ENCODE peak calls at places on chromosomes 1 and 21, in eight cellular contexts. One of them, this sample, is unnamed.

GRCh38 chr1:196148367-196148970 is 459.8 kb downstream of the KCNT2 start:
- DNase-seq in K562: peak; percentile 13
- DNase-seq in tibial nerve: no peak
- DNase-seq in cardiac muscle cell: peak; percentile 69
- DNase-seq in uterus: no peak
- DNase-seq in pancreas: no peak
- DNase-seq in psoas muscle: no peak
- DNase-seq in spleen: no peak
- DNase-seq in this sample: peak; percentile 44

GRCh38 chr21:14979264-14979663 is 85.5 kb downstream of the NRIP1 start:
- DNase-seq in K562: no peak
- DNase-seq in tibial nerve: no peak
- DNase-seq in cardiac muscle cell: no peak
- DNase-seq in uterus: no peak
- DNase-seq in pancreas: no peak
- DNase-seq in psoas muscle: no peak
- DNase-seq in spleen: no peak
- DNase-seq in this sample: no peak

GRCh38 chr1:112509005-112509659 is 367 bp downstream of the WNT2B start:
- DNase-seq in K562: no peak
- DNase-seq in tibial nerve: no peak
- DNase-seq in cardiac muscle cell: no peak
- DNase-seq in uterus: no peak
- DNase-seq in pancreas: peak; percentile 63
- DNase-seq in psoas muscle: no peak
- DNase-seq in spleen: peak; percentile 80
- DNase-seq in this sample: no peak

GRCh38 chr1:246417152-246417812 is 89.8 kb downstream of the SMYD3 start:
- DNase-seq in K562: no peak
- DNase-seq in tibial nerve: no peak
- DNase-seq in cardiac muscle cell: peak; percentile 73
- DNase-seq in uterus: no peak
- DNase-seq in pancreas: no peak
- DNase-seq in psoas muscle: no peak
- DNase-seq in spleen: no peak
- DNase-seq in this sample: no peak

GRCh38 chr1:14723401-14723800 is 124.9 kb downstream of the KAZN start:
- DNase-seq in K562: no peak
- DNase-seq in tibial nerve: no peak
- DNase-seq in cardiac muscle cell: no peak
- DNase-seq in uterus: no peak
- DNase-seq in pancreas: no peak
- DNase-seq in psoas muscle: no peak
- DNase-seq in spleen: no peak
- DNase-seq in this sample: no peak

GRCh38 chr1:162213281-162213909 is 143.9 kb downstream of the NOS1AP start:
- DNase-seq in K562: no peak
- DNase-seq in tibial nerve: peak; percentile 31
- DNase-seq in cardiac muscle cell: peak; percentile 88
- DNase-seq in uterus: peak; percentile 47
- DNase-seq in pancreas: peak; percentile 74
- DNase-seq in psoas muscle: peak; percentile 59
- DNase-seq in spleen: no peak
- DNase-seq in this sample: peak; percentile 72

GRCh38 chr1:81702903-81703302 is 97.8 kb upstream of the ADGRL2 start:
- DNase-seq in K562: no peak
- DNase-seq in tibial nerve: no peak
- DNase-seq in cardiac muscle cell: peak; percentile 91
- DNase-seq in uterus: no peak
- DNase-seq in pancreas: no peak
- DNase-seq in psoas muscle: no peak
- DNase-seq in spleen: no peak
- DNase-seq in this sample: peak; percentile 86

GRCh38 chr1:20703124-20703756 is 14.6 kb downstream of the KIF17 start:
- DNase-seq in K562: no peak
- DNase-seq in tibial nerve: no peak
- DNase-seq in cardiac muscle cell: no peak
- DNase-seq in uterus: no peak
- DNase-seq in pancreas: no peak
- DNase-seq in psoas muscle: no peak
- DNase-seq in spleen: no peak
- DNase-seq in this sample: no peak

GRCh38 chr1:241269116-241269515 is 87.9 kb downstream of the RGS7 start:
- DNase-seq in K562: no peak
- DNase-seq in tibial nerve: no peak
- DNase-seq in cardiac muscle cell: no peak
- DNase-seq in uterus: no peak
- DNase-seq in pancreas: peak; percentile 57
- DNase-seq in psoas muscle: no peak
- DNase-seq in spleen: no peak
- DNase-seq in this sample: no peak

GRCh38 chr1:201769966-201770365 is 59.0 kb upstream of the IPO9 start:
- DNase-seq in K562: no peak
- DNase-seq in tibial nerve: no peak
- DNase-seq in cardiac muscle cell: peak; percentile 93
- DNase-seq in uterus: no peak
- DNase-seq in pancreas: no peak
- DNase-seq in psoas muscle: no peak
- DNase-seq in spleen: no peak
- DNase-seq in this sample: peak; percentile 81

GRCh38 chr1:174982971-174983689 is 16.6 kb upstream of the CACYBP start:
- DNase-seq in K562: peak; percentile 43
- DNase-seq in tibial nerve: no peak
- DNase-seq in cardiac muscle cell: peak; percentile 77
- DNase-seq in uterus: peak; percentile 28
- DNase-seq in pancreas: no peak
- DNase-seq in psoas muscle: no peak
- DNase-seq in spleen: no peak
- DNase-seq in this sample: no peak

GRCh38 chr1:8035289-8035688 is 9.2 kb upstream of the ERRFI1 start:
- DNase-seq in K562: no peak
- DNase-seq in tibial nerve: no peak
- DNase-seq in cardiac muscle cell: no peak
- DNase-seq in uterus: no peak
- DNase-seq in pancreas: no peak
- DNase-seq in psoas muscle: no peak
- DNase-seq in spleen: no peak
- DNase-seq in this sample: no peak

GRCh38 chr1:221470000-221470698 is 271.7 kb downstream of the DUSP10 start:
- DNase-seq in K562: no peak
- DNase-seq in tibial nerve: no peak
- DNase-seq in cardiac muscle cell: no peak
- DNase-seq in uterus: no peak
- DNase-seq in pancreas: no peak
- DNase-seq in psoas muscle: no peak
- DNase-seq in spleen: no peak
- DNase-seq in this sample: no peak

GRCh38 chr1:229127301-229127700 is 143.6 kb upstream of the RAB4A start:
- DNase-seq in K562: no peak
- DNase-seq in tibial nerve: no peak
- DNase-seq in cardiac muscle cell: peak; percentile 54
- DNase-seq in uterus: no peak
- DNase-seq in pancreas: no peak
- DNase-seq in psoas muscle: no peak
- DNase-seq in spleen: no peak
- DNase-seq in this sample: peak; percentile 11

DNA sequence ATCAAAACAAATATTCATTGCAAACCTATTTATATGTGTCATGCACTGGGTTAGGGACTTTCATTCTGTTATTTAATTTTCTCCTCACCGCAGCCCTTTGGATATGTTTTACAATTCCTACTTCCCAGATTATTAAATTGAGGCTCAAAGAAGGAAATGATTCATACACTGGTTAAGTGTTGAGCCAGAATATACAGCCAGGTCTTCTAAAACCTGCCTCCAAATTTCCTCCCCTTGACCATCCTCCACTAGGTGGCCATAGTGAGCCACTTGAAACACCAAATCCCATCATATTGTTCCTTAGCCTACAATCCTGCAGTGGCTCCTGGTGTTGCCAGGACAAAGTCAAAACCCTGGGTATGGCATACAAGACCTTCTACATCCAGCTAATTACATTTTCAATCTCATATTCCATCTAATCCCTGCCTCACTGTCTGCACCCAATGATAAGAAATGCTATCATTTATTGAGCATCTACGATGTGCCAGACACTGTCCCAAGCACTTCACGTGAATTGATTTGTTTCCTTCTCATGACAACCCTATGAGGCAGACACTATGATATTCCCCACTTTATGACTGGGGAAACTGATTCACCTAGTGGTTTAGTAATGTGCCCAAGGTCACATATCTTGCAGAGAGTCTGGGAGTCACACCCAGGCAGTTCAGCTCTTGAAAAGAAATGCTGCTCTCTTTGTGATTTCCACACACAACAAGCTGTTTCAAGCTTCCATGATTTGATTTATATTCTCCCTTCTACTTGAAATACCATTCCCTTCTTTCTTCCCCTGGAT is 23.6 kb upstream of the KIRREL1 start:
- DNase-seq in K562: peak; percentile 35
- DNase-seq in tibial nerve: no peak
- DNase-seq in cardiac muscle cell: peak; percentile 91
- DNase-seq in uterus: peak; percentile 58
- DNase-seq in pancreas: no peak
- DNase-seq in psoas muscle: no peak
- DNase-seq in spleen: no peak
- DNase-seq in this sample: peak; percentile 86
- TF ChIP-seq CTCF in K562: peak; percentile 63
- TF ChIP-seq CTCF in tibial nerve: peak; percentile 74
- TF ChIP-seq CTCF in cardiac muscle cell: peak; percentile 95
- TF ChIP-seq CTCF in uterus: peak; percentile 67
- TF ChIP-seq CTCF in pancreas: peak; percentile 25
- TF ChIP-seq CTCF in psoas muscle: peak; percentile 58
- TF ChIP-seq CTCF in spleen: peak; percentile 62
- TF ChIP-seq CTCF in this sample: peak; percentile 96

GRCh38 chr1:236687273-236687672 is 974 bp downstream of the ACTN2 start:
- DNase-seq in K562: no peak
- DNase-seq in tibial nerve: no peak
- DNase-seq in cardiac muscle cell: no peak
- DNase-seq in uterus: no peak
- DNase-seq in pancreas: no peak
- DNase-seq in psoas muscle: no peak
- DNase-seq in spleen: no peak
- DNase-seq in this sample: no peak
- H3K4me3 ChIP-seq in K562: no peak overlapping the region
- H3K4me3 ChIP-seq in tibial nerve: peak overlapping the region; percentile 21
- H3K4me3 ChIP-seq in cardiac muscle cell: peak overlapping the region; percentile 69
- H3K4me3 ChIP-seq in uterus: no peak overlapping the region
- H3K4me3 ChIP-seq in pancreas: peak overlapping the region; percentile 60
- H3K4me3 ChIP-seq in psoas muscle: peak overlapping the region; percentile 91
- H3K4me3 ChIP-seq in spleen: no peak overlapping the region
- H3K4me3 ChIP-seq in this sample: no peak overlapping the region

GRCh38 chr1:28412731-28413130 is 43.2 kb downstream of the PHACTR4 start:
- DNase-seq in K562: peak; percentile 60
- DNase-seq in tibial nerve: no peak
- DNase-seq in cardiac muscle cell: peak; percentile 47
- DNase-seq in uterus: no peak
- DNase-seq in pancreas: no peak
- DNase-seq in psoas muscle: no peak
- DNase-seq in spleen: no peak
- DNase-seq in this sample: peak; percentile 52
- TF ChIP-seq CTCF in K562: peak; percentile 76
- TF ChIP-seq CTCF in tibial nerve: no peak
- TF ChIP-seq CTCF in cardiac muscle cell: peak; percentile 4
- TF ChIP-seq CTCF in uterus: no peak
- TF ChIP-seq CTCF in pancreas: no peak
- TF ChIP-seq CTCF in psoas muscle: no peak
- TF ChIP-seq CTCF in spleen: no peak
- TF ChIP-seq CTCF in this sample: peak; percentile 28

GRCh38 chr21:44657635-44658183 is at the start of gene KRTAP12-3:
- DNase-seq in K562: no peak
- DNase-seq in tibial nerve: no peak
- DNase-seq in cardiac muscle cell: no peak
- DNase-seq in uterus: no peak
- DNase-seq in pancreas: no peak
- DNase-seq in psoas muscle: no peak
- DNase-seq in spleen: peak; percentile 86
- DNase-seq in this sample: no peak
- H3K4me3 ChIP-seq in K562: no peak within 1 kb of the TSS
- H3K4me3 ChIP-seq in tibial nerve: no peak within 1 kb of the TSS
- H3K4me3 ChIP-seq in cardiac muscle cell: no peak within 1 kb of the TSS
- H3K4me3 ChIP-seq in uterus: no peak within 1 kb of the TSS
- H3K4me3 ChIP-seq in pancreas: no peak within 1 kb of the TSS
- H3K4me3 ChIP-seq in psoas muscle: no peak within 1 kb of the TSS
- H3K4me3 ChIP-seq in spleen: no peak within 1 kb of the TSS
- H3K4me3 ChIP-seq in this sample: no peak within 1 kb of the TSS

GRCh38 chr21:35508389-35508888 is 459.3 kb upstream of the RUNX1 start:
- DNase-seq in K562: peak; percentile 58
- DNase-seq in tibial nerve: peak; percentile 23
- DNase-seq in cardiac muscle cell: peak; percentile 94
- DNase-seq in uterus: no peak
- DNase-seq in pancreas: no peak
- DNase-seq in psoas muscle: peak; percentile 71
- DNase-seq in spleen: peak; percentile 76
- DNase-seq in this sample: no peak
- TF ChIP-seq CTCF in K562: peak; percentile 81
- TF ChIP-seq CTCF in tibial nerve: no peak
- TF ChIP-seq CTCF in cardiac muscle cell: peak; percentile 64
- TF ChIP-seq CTCF in uterus: no peak
- TF ChIP-seq CTCF in pancreas: no peak
- TF ChIP-seq CTCF in psoas muscle: peak; percentile 16
- TF ChIP-seq CTCF in spleen: peak; percentile 13
- TF ChIP-seq CTCF in this sample: no peak

GRCh38 chr1:198150369-198150768 is 6.4 kb upstream of the NEK7 start:
- DNase-seq in K562: no peak
- DNase-seq in tibial nerve: no peak
- DNase-seq in cardiac muscle cell: no peak
- DNase-seq in uterus: no peak
- DNase-seq in pancreas: no peak
- DNase-seq in psoas muscle: no peak
- DNase-seq in spleen: no peak
- DNase-seq in this sample: no peak

GRCh38 chr1:198155253-198155652 is 1.5 kb upstream of the NEK7 start:
- DNase-seq in K562: no peak
- DNase-seq in tibial nerve: no peak
- DNase-seq in cardiac muscle cell: peak; percentile 68
- DNase-seq in uterus: no peak
- DNase-seq in pancreas: no peak
- DNase-seq in psoas muscle: no peak
- DNase-seq in spleen: no peak
- DNase-seq in this sample: peak; percentile 54

GRCh38 chr1:198151688-198152087 is 5.1 kb upstream of the NEK7 start:
- DNase-seq in K562: no peak
- DNase-seq in tibial nerve: no peak
- DNase-seq in cardiac muscle cell: peak; percentile 67
- DNase-seq in uterus: no peak
- DNase-seq in pancreas: no peak
- DNase-seq in psoas muscle: no peak
- DNase-seq in spleen: no peak
- DNase-seq in this sample: peak; percentile 53

GRCh38 chr1:198153804-198154203 is 3.0 kb upstream of the NEK7 start:
- DNase-seq in K562: no peak
- DNase-seq in tibial nerve: no peak
- DNase-seq in cardiac muscle cell: peak; percentile 80
- DNase-seq in uterus: no peak
- DNase-seq in pancreas: no peak
- DNase-seq in psoas muscle: no peak
- DNase-seq in spleen: no peak
- DNase-seq in this sample: peak; percentile 74

DNA sequence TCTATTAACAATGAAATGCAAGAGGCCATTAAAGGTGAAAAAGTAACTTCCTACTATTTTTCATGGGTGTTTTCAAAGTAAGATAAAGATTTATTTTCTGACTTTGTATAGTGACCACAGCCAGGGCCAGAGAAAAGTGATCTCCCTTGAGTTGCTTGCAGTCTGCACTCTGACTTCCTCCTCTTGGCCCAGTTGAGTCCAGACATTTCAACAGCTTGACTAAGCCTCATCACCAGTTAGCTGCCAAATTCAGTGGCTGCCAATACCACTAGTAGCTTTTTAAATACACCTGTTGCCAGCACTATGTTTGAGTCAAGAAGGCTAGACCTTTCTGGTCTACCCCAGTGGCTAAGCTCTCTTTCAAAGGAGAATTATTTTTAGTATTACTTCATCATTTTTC is 3.7 kb upstream of the NEK7 start:
- DNase-seq in K562: no peak
- DNase-seq in tibial nerve: no peak
- DNase-seq in cardiac muscle cell: peak; percentile 72
- DNase-seq in uterus: no peak
- DNase-seq in pancreas: no peak
- DNase-seq in psoas muscle: peak; percentile 54
- DNase-seq in spleen: no peak
- DNase-seq in this sample: peak; percentile 94
- H3K4me3 ChIP-seq in K562: no peak overlapping the region
- H3K4me3 ChIP-seq in tibial nerve: no peak overlapping the region
- H3K4me3 ChIP-seq in cardiac muscle cell: no peak overlapping the region
- H3K4me3 ChIP-seq in uterus: no peak overlapping the region
- H3K4me3 ChIP-seq in pancreas: no peak overlapping the region
- H3K4me3 ChIP-seq in psoas muscle: no peak overlapping the region
- H3K4me3 ChIP-seq in spleen: no peak overlapping the region
- H3K4me3 ChIP-seq in this sample: no peak overlapping the region